ENCODE peak calls at places on chromosomes 12 and 14, in nine cellular contexts. One of them, this sample, is unnamed. For H3K4me1, the result is how much of the 10 kb centered on the place peaks cover.

GRCh38 chr14:67620217-67620789 is 583 bp downstream of the ARG2 start:
- DNase-seq in fibroblast of lung: no peak
- DNase-seq in esophagus squamous epithelium: no peak
- DNase-seq in adipocyte: peak
- DNase-seq in aorta: no peak
- DNase-seq in HAP-1: peak
- DNase-seq in body of pancreas: peak
- DNase-seq in IMR-90: peak
- DNase-seq in tibial nerve: no peak
- DNase-seq in this sample: no peak

GRCh38 chr12:65728913-65729793 is 95.1 kb upstream of the HMGA2 start:
- DNase-seq in fibroblast of lung: no peak
- DNase-seq in esophagus squamous epithelium: no peak
- DNase-seq in adipocyte: peak
- DNase-seq in aorta: no peak
- DNase-seq in HAP-1: no peak
- DNase-seq in body of pancreas: no peak
- DNase-seq in IMR-90: peak
- DNase-seq in tibial nerve: no peak
- DNase-seq in this sample: peak

GRCh38 chr12:98060421-98060820 is 455.0 kb upstream of the TMPO start:
- DNase-seq in fibroblast of lung: no peak
- DNase-seq in esophagus squamous epithelium: no peak
- DNase-seq in adipocyte: no peak
- DNase-seq in aorta: no peak
- DNase-seq in HAP-1: no peak
- DNase-seq in body of pancreas: no peak
- DNase-seq in IMR-90: no peak
- DNase-seq in tibial nerve: no peak
- DNase-seq in this sample: no peak

GRCh38 chr12:21527451-21528180 is 1.5 kb downstream of the SPX start:
- DNase-seq in fibroblast of lung: peak
- DNase-seq in esophagus squamous epithelium: no peak
- DNase-seq in adipocyte: peak
- DNase-seq in aorta: peak
- DNase-seq in HAP-1: peak
- DNase-seq in body of pancreas: peak
- DNase-seq in IMR-90: peak
- DNase-seq in tibial nerve: no peak
- DNase-seq in this sample: no peak

GRCh38 chr14:93903342-93904184 is 23.6 kb upstream of the FAM181A start:
- DNase-seq in fibroblast of lung: no peak
- DNase-seq in esophagus squamous epithelium: no peak
- DNase-seq in adipocyte: peak
- DNase-seq in aorta: no peak
- DNase-seq in HAP-1: peak
- DNase-seq in body of pancreas: no peak
- DNase-seq in IMR-90: no peak
- DNase-seq in tibial nerve: no peak
- DNase-seq in this sample: no peak

GRCh38 chr14:57486767-57487379 is 6.8 kb downstream of the CCDC198 start:
- DNase-seq in fibroblast of lung: peak
- DNase-seq in esophagus squamous epithelium: no peak
- DNase-seq in adipocyte: peak
- DNase-seq in aorta: no peak
- DNase-seq in HAP-1: peak
- DNase-seq in body of pancreas: no peak
- DNase-seq in IMR-90: peak
- DNase-seq in tibial nerve: no peak
- DNase-seq in this sample: peak

GRCh38 chr14:73741386-73741875 is 27.2 kb upstream of the PNMA1 start:
- DNase-seq in fibroblast of lung: peak
- DNase-seq in esophagus squamous epithelium: no peak
- DNase-seq in adipocyte: peak
- DNase-seq in aorta: peak
- DNase-seq in HAP-1: no peak
- DNase-seq in body of pancreas: no peak
- DNase-seq in IMR-90: peak
- DNase-seq in tibial nerve: no peak
- DNase-seq in this sample: no peak

GRCh38 chr14:89327771-89328212 is 89.2 kb downstream of the FOXN3 start:
- DNase-seq in fibroblast of lung: no peak
- DNase-seq in esophagus squamous epithelium: no peak
- DNase-seq in adipocyte: peak
- DNase-seq in aorta: no peak
- DNase-seq in HAP-1: no peak
- DNase-seq in body of pancreas: no peak
- DNase-seq in IMR-90: peak
- DNase-seq in tibial nerve: no peak
- DNase-seq in this sample: no peak

GRCh38 chr12:111431772-111432171 is 26.0 kb downstream of the SH2B3 start:
- DNase-seq in fibroblast of lung: no peak
- DNase-seq in esophagus squamous epithelium: no peak
- DNase-seq in adipocyte: peak
- DNase-seq in aorta: no peak
- DNase-seq in HAP-1: peak
- DNase-seq in body of pancreas: no peak
- DNase-seq in IMR-90: no peak
- DNase-seq in tibial nerve: no peak
- DNase-seq in this sample: no peak
- H3K4me1 ChIP-seq in fibroblast of lung: under half
- H3K4me1 ChIP-seq in esophagus squamous epithelium: under half
- H3K4me1 ChIP-seq in adipocyte: under half
- H3K4me1 ChIP-seq in aorta: under half
- H3K4me1 ChIP-seq in HAP-1: under half
- H3K4me1 ChIP-seq in body of pancreas: under half
- H3K4me1 ChIP-seq in IMR-90: under half
- H3K4me1 ChIP-seq in tibial nerve: half or more
- H3K4me1 ChIP-seq in this sample: under half

DNA sequence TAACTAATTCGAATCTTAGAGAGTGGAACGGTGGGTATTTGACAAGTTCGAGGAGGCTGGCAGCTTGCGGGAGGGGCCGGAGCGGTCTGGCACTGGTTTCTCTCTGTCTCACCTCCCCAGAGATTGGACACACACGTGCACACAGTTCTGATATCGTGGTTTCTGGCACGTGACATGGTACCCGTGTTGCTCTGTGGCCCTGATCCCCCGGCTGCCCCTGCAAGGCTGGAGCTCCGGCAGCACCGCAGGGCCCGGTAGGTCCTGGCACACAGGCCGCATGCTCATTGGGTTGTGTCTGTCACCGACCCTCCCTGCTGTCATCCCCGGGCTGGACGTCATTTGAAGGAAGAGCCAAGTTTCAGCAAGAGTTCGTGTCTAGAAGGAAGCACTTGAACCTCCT is 82.7 kb downstream of the PPP2R5C start:
- DNase-seq in fibroblast of lung: no peak
- DNase-seq in esophagus squamous epithelium: no peak
- DNase-seq in adipocyte: no peak
- DNase-seq in aorta: no peak
- DNase-seq in HAP-1: no peak
- DNase-seq in body of pancreas: no peak
- DNase-seq in IMR-90: no peak
- DNase-seq in tibial nerve: no peak
- DNase-seq in this sample: no peak
- H3K4me1 ChIP-seq in fibroblast of lung: under half
- H3K4me1 ChIP-seq in esophagus squamous epithelium: under half
- H3K4me1 ChIP-seq in adipocyte: under half
- H3K4me1 ChIP-seq in aorta: under half
- H3K4me1 ChIP-seq in HAP-1: under half
- H3K4me1 ChIP-seq in body of pancreas: under half
- H3K4me1 ChIP-seq in IMR-90: under half
- H3K4me1 ChIP-seq in tibial nerve: under half
- H3K4me1 ChIP-seq in this sample: under half

DNA sequence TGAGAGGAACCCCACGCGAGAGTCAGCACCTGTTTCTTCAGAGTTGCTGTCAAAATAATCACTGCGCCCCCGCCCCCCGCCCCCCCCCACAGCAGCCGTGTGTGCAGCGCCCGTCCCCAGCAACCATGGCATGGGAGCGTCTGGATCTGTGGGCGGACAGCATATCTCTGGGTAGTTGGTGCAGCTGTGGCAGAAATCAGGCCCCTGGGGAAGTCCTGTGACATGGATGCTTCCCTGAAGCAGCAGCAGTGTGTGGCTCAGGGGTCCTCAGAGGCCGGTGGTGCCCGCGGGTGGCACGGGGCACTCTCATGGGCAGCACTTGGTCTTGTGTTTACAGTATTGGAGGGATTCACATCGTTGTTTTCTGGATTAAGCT is 19.2 kb downstream of the XRCC3 start:
- DNase-seq in fibroblast of lung: no peak
- DNase-seq in esophagus squamous epithelium: no peak
- DNase-seq in adipocyte: no peak
- DNase-seq in aorta: no peak
- DNase-seq in HAP-1: no peak
- DNase-seq in body of pancreas: no peak
- DNase-seq in IMR-90: no peak
- DNase-seq in tibial nerve: no peak
- DNase-seq in this sample: no peak
- H3K4me1 ChIP-seq in fibroblast of lung: under half
- H3K4me1 ChIP-seq in esophagus squamous epithelium: under half
- H3K4me1 ChIP-seq in adipocyte: under half
- H3K4me1 ChIP-seq in aorta: under half
- H3K4me1 ChIP-seq in HAP-1: under half
- H3K4me1 ChIP-seq in body of pancreas: under half
- H3K4me1 ChIP-seq in IMR-90: under half
- H3K4me1 ChIP-seq in tibial nerve: half or more
- H3K4me1 ChIP-seq in this sample: under half

DNA sequence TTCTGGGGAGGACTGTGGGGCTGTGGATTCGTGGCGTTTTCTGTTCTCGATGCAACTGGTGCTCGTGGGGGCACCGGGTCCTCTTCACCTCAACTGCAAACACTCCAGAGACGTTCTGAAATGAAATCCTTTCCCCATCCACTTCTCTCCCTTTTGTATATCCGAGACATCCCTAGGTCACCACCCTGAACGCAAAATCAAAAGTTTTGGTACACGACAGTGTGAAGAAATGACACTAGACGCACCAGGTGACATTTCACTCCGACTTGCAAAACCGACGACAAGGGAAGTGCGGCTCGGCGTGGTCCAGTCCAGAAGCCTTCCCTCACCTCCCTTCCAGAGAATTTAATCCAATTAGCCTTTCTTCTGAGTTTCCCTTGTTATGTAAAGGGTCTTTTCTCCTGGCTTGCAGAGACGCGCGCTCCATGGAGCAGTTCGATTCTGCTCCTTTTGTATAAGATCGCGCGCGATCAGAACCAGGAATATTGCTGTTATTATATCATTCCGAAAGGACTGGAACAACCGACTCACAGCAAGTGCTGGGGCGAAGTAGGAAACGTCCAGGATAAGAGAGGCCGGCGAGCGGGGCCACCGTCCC is 2.5 kb downstream of the RFX4 start:
- DNase-seq in fibroblast of lung: no peak
- DNase-seq in esophagus squamous epithelium: no peak
- DNase-seq in adipocyte: peak
- DNase-seq in aorta: no peak
- DNase-seq in HAP-1: peak
- DNase-seq in body of pancreas: no peak
- DNase-seq in IMR-90: no peak
- DNase-seq in tibial nerve: no peak
- DNase-seq in this sample: no peak
- H3K4me1 ChIP-seq in fibroblast of lung: under half
- H3K4me1 ChIP-seq in esophagus squamous epithelium: under half
- H3K4me1 ChIP-seq in adipocyte: under half
- H3K4me1 ChIP-seq in aorta: under half
- H3K4me1 ChIP-seq in HAP-1: under half
- H3K4me1 ChIP-seq in body of pancreas: half or more
- H3K4me1 ChIP-seq in IMR-90: under half
- H3K4me1 ChIP-seq in tibial nerve: half or more
- H3K4me1 ChIP-seq in this sample: under half

GRCh38 chr12:117096643-117097042 is 2.6 kb downstream of the TESC start:
- DNase-seq in fibroblast of lung: no peak
- DNase-seq in esophagus squamous epithelium: no peak
- DNase-seq in adipocyte: no peak
- DNase-seq in aorta: peak
- DNase-seq in HAP-1: no peak
- DNase-seq in body of pancreas: no peak
- DNase-seq in IMR-90: no peak
- DNase-seq in tibial nerve: no peak
- DNase-seq in this sample: no peak
- H3K4me1 ChIP-seq in fibroblast of lung: under half
- H3K4me1 ChIP-seq in esophagus squamous epithelium: under half
- H3K4me1 ChIP-seq in adipocyte: under half
- H3K4me1 ChIP-seq in aorta: under half
- H3K4me1 ChIP-seq in HAP-1: under half
- H3K4me1 ChIP-seq in body of pancreas: half or more
- H3K4me1 ChIP-seq in IMR-90: under half
- H3K4me1 ChIP-seq in tibial nerve: under half
- H3K4me1 ChIP-seq in this sample: under half

GRCh38 chr12:11777962-11778361 is 128.5 kb downstream of the ETV6 start:
- DNase-seq in fibroblast of lung: no peak
- DNase-seq in esophagus squamous epithelium: no peak
- DNase-seq in adipocyte: no peak
- DNase-seq in aorta: no peak
- DNase-seq in HAP-1: no peak
- DNase-seq in body of pancreas: no peak
- DNase-seq in IMR-90: no peak
- DNase-seq in tibial nerve: no peak
- DNase-seq in this sample: no peak
- H3K4me1 ChIP-seq in fibroblast of lung: under half
- H3K4me1 ChIP-seq in esophagus squamous epithelium: under half
- H3K4me1 ChIP-seq in adipocyte: under half
- H3K4me1 ChIP-seq in aorta: under half
- H3K4me1 ChIP-seq in HAP-1: under half
- H3K4me1 ChIP-seq in body of pancreas: under half
- H3K4me1 ChIP-seq in IMR-90: under half
- H3K4me1 ChIP-seq in tibial nerve: under half
- H3K4me1 ChIP-seq in this sample: under half

GRCh38 chr12:93098077-93098476 is 169.0 kb upstream of the EEA1 start:
- DNase-seq in fibroblast of lung: peak
- DNase-seq in esophagus squamous epithelium: peak
- DNase-seq in adipocyte: peak
- DNase-seq in aorta: peak
- DNase-seq in HAP-1: no peak
- DNase-seq in body of pancreas: peak
- DNase-seq in IMR-90: peak
- DNase-seq in tibial nerve: peak
- DNase-seq in this sample: no peak
- H3K4me1 ChIP-seq in fibroblast of lung: under half
- H3K4me1 ChIP-seq in esophagus squamous epithelium: under half
- H3K4me1 ChIP-seq in adipocyte: under half
- H3K4me1 ChIP-seq in aorta: under half
- H3K4me1 ChIP-seq in HAP-1: under half
- H3K4me1 ChIP-seq in body of pancreas: under half
- H3K4me1 ChIP-seq in IMR-90: under half
- H3K4me1 ChIP-seq in tibial nerve: under half
- H3K4me1 ChIP-seq in this sample: under half

This sample was measured in iPS DF 6.9.